ENCODE peak calls at places on chromosomes 3 and 15, in eight cellular contexts. M, E, T, N, C, X, V and L are unnamed samples.

GRCh38 chr3:96814581-96815567 is at the start of gene EPHA6:
- DNase-seq in M (no peak), E (no peak), T (no peak), N (no peak), C (peak; percentile 66), X (no peak), V (no peak), L (peak; percentile 17)

GRCh38 chr3:165939141-165939540 is 101.9 kb upstream of the BCHE start:
- DNase-seq in M (no peak), E (no peak), T (no peak), N (no peak), C (no peak), X (no peak), V (no peak), L (no peak)

GRCh38 chr3:50599716-50600118 is 11.9 kb downstream of the CISH start:
- DNase-seq in M (no peak), E (no peak), T (no peak), N (no peak), C (no peak), X (no peak), V (no peak), L (no peak)

GRCh38 chr15:97525809-97526208 is 434.7 kb upstream of the ARRDC4 start:
- DNase-seq in M (no peak), E (no peak), T (no peak), N (peak; percentile 22), C (no peak), X (no peak), V (no peak), L (no peak)

GRCh38 chr3:119681279-119681678 is 4.1 kb upstream of the COX17 start:
- DNase-seq in M (peak; percentile 44), E (no peak), T (no peak), N (no peak), C (no peak), X (no peak), V (no peak), L (no peak)

GRCh38 chr15:92383528-92384326 is 10.0 kb upstream of the ST8SIA2 start:
- DNase-seq in M (peak; percentile 51), E (no peak), T (no peak), N (no peak), C (no peak), X (peak; percentile 19), V (no peak), L (no peak)

GRCh38 chr3:53744351-53744750 is 101.9 kb downstream of the CHDH start:
- DNase-seq in M (no peak), E (no peak), T (no peak), N (peak; percentile 25), C (no peak), X (peak; percentile 47), V (no peak), L (no peak)

GRCh38 chr15:88476635-88477038 is 9.1 kb downstream of the MRPS11 start:
- DNase-seq in M (peak; percentile 48), E (peak; percentile 34), T (no peak), N (no peak), C (no peak), X (peak; percentile 23), V (no peak), L (peak; percentile 35)

GRCh38 chr3:195003006-195003892 is 267.7 kb downstream of the XXYLT1 start:
- DNase-seq in M (no peak), E (peak; percentile 52), T (peak; percentile 54), N (peak; percentile 55), C (peak; percentile 83), X (peak; percentile 22), V (no peak), L (peak; percentile 56)

GRCh38 chr15:74726774-74727164 is 1.4 kb upstream of the CYP1A1 start:
- DNase-seq in M (no peak), E (no peak), T (no peak), N (no peak), C (no peak), X (no peak), V (no peak), L (no peak)

GRCh38 chr3:152334761-152335160 is 66.0 kb downstream of the MBNL1 start:
- DNase-seq in M (no peak), E (no peak), T (no peak), N (no peak), C (no peak), X (no peak), V (no peak), L (no peak)
- H3K4me1 ChIP-seq in M (peaks cover 41% of the 10 kb centered on the region), E (peaks cover 65% of the 10 kb centered on the region), T (no peaks in the 10 kb centered on the region), N (peaks cover 92% of the 10 kb centered on the region), C (peaks cover 78% of the 10 kb centered on the region), X (peaks cover 31% of the 10 kb centered on the region), V (peaks cover 36% of the 10 kb centered on the region), L (peaks cover 9% of the 10 kb centered on the region)

GRCh38 chr15:39478996-39479395 is 101.9 kb upstream of the THBS1 start:
- DNase-seq in M (no peak), E (no peak), T (no peak), N (no peak), C (no peak), X (no peak), V (no peak), L (no peak)

GRCh38 chr15:39472661-39473657 is 107.9 kb upstream of the THBS1 start:
- DNase-seq in M (no peak), E (peak; percentile 76), T (peak; percentile 43), N (peak; percentile 75), C (peak; percentile 99), X (peak; percentile 85), V (no peak), L (peak; percentile 41)

GRCh38 chr15:39471791-39472190 is 109.1 kb upstream of the THBS1 start:
- DNase-seq in M (no peak), E (no peak), T (no peak), N (no peak), C (no peak), X (no peak), V (no peak), L (no peak)

GRCh38 chr15:39479916-39480315 is 101.0 kb upstream of the THBS1 start:
- DNase-seq in M (no peak), E (no peak), T (no peak), N (no peak), C (no peak), X (no peak), V (no peak), L (no peak)

GRCh38 chr15:39474657-39475056 is 106.2 kb upstream of the THBS1 start:
- DNase-seq in M (no peak), E (no peak), T (no peak), N (no peak), C (no peak), X (no peak), V (no peak), L (no peak)
- TF ChIP-seq POLR2A in M (no peak), E (no peak), T (no peak), N (no peak), C (no peak), X (no peak), V (no peak), L (no peak)

DNA sequence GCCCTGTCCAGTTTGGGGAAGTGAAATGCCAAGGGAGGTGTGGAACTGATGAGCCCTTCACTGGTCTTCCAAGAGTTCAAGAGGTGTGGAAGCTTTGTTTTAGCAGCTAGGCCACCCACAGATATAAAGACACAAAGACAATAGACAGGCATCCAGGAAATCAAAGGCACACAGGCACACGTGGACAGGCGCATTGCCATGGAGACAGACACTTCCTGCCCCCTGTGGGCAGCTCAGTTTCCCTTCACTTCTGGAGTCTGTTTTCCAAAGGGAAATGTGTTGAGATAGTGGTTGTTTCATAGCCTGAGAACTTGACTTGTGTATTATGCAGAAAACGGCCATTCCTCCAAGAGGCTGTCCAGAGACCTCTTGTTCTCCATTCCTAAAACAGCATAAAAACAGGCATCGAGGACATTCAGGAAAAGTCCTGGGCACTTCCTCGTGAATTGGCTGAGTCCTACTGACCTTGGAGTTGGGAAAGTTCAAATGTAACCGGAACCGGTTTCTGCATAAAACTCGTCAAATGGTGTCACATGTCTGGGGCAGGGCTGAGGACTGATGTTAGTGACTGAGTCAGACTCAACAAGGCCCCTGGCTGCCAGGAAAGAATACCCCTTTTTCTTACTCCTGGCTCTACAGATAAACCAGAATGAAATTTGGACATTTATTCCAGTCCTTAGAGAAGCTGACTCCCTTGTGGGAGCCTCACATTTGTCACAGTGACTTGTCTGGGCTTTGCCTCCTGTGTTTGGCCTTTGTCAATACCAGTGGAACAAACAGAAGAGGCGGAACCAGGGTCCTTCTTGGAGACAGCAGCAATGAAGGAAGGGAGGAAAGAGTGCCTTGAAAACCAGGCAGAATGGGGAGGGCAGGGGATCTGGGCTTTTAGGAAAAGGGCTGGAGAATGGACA is 1.3 kb downstream of the ALPK3 start:
- DNase-seq in M (peak; percentile 43), E (peak; percentile 69), T (no peak), N (peak; percentile 88), C (no peak), X (peak; percentile 50), V (no peak), L (no peak)
- H3K4me3 ChIP-seq in M (no peak overlapping the region), E (peak overlapping the region; percentile 75), T (no peak overlapping the region), N (peak overlapping the region; percentile 77), C (no peak overlapping the region), X (no peak overlapping the region), V (peak overlapping the region; percentile 58), L (no peak overlapping the region)

DNA sequence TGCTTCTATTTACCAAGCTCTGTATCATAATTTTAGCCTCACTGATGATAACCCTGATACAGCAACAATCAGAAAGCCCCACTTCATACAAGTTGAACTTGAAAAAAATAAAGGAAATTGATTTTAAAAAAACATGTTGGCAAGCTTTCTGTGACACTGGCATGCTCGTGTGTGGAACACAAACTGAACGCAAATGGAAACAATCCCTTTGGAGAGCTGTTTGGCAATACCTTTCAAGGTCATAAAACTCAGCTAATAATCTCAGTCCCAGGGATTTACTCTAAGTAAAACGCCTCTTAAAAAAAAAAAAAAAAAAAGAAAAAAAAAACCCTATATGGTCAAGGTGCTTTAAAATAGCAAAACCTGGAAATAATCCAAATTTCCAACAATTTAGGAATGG is 166.7 kb upstream of the BCL6 start:
- DNase-seq in M (no peak), E (no peak), T (no peak), N (no peak), C (no peak), X (no peak), V (no peak), L (no peak)
- H3K4me1 ChIP-seq in M (peaks cover 34% of the 10 kb centered on the region), E (peaks cover 13% of the 10 kb centered on the region), T (peaks cover 5% of the 10 kb centered on the region), N (peaks cover 51% of the 10 kb centered on the region), C (peaks cover 40% of the 10 kb centered on the region), X (peaks cover 6% of the 10 kb centered on the region), V (peaks cover 39% of the 10 kb centered on the region), L (peaks cover 27% of the 10 kb centered on the region)

DNA sequence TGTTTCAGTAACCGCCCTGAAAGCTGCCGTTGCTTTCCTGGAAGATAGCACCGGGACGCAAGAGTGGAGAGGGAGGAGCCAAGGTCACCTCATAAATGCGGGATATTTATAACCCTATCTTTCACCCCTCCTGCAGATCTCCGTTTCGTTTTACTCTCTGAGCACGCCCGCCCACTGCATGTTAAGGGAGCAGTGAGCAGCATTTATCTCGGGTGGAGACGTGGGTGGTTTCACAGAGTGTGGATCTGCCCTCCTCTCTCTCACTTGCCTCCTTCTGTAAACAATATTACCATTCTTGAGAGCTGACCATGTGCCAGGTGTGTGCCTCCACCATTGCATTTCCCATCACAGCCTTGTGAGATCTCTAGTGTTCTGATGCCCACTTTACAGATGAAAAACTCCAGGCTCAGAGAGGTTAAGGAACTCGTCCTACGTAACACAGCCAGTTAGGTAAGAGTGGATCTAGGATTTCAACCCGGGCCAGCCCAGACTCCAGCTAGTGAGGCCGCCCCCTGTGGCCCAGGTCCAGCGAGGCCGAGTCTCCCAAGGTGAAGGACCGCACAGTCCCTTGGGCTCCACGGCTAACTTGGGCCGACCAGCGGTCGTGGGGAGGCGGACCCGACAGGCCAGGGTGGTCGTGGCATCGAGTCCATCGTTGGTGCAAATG is 16.9 kb upstream of the SEMA4B start:
- DNase-seq in M (peak; percentile 94), E (peak; percentile 71), T (peak; percentile 84), N (peak; percentile 91), C (peak; percentile 96), X (peak; percentile 90), V (peak; percentile 22), L (peak; percentile 88)
- TF ChIP-seq POLR2A in M (peak; percentile 25), E (no peak), T (no peak), N (peak; percentile 27), C (no peak), X (peak; percentile 77), V (no peak), L (no peak)